ENCODE peak calls at places on chromosomes 5 and 9, in nine cellular contexts. One of them, this sample, is unnamed.
A peak's percentile ranks its signal among the peaks of the same experiment; 100 is the strongest.

GRCh38 chr5:161544350-161544765 is 2.2 kb downstream of the GABRB2 start:
- DNase-seq in hepatocyte: peak; percentile 78
- DNase-seq in NCI-H1436 treated with DMSO at 0.1 percent for 48 hours: no peak
- DNase-seq in stromal cell of bone marrow: peak; percentile 6
- DNase-seq in HEK293T: peak; percentile 50
- DNase-seq in lung microvascular endothelial cell: peak; percentile 55
- DNase-seq in A549: peak; percentile 55
- DNase-seq in NCI-H2081: peak; percentile 42
- DNase-seq in stimulated activated CD4-positive, alpha-beta T cell treated with anti-CD3 and anti-CD28 coated beads, Interleukin-4, amount 100 ng/mL, for 24 hours: no peak
- DNase-seq in this sample: peak; percentile 79

GRCh38 chr5:132464155-132464939 is 26.2 kb downstream of the IRF1 start:
- DNase-seq in hepatocyte: no peak
- DNase-seq in NCI-H1436 treated with DMSO at 0.1 percent for 48 hours: no peak
- DNase-seq in stromal cell of bone marrow: no peak
- DNase-seq in HEK293T: no peak
- DNase-seq in lung microvascular endothelial cell: peak; percentile 45
- DNase-seq in A549: no peak
- DNase-seq in NCI-H2081: no peak
- DNase-seq in stimulated activated CD4-positive, alpha-beta T cell treated with anti-CD3 and anti-CD28 coated beads, Interleukin-4, amount 100 ng/mL, for 24 hours: no peak
- DNase-seq in this sample: peak; percentile 54

GRCh38 chr9:137083418-137084004 is 3.3 kb upstream of the MAN1B1 start:
- DNase-seq in hepatocyte: peak; percentile 85
- DNase-seq in NCI-H1436 treated with DMSO at 0.1 percent for 48 hours: no peak
- DNase-seq in stromal cell of bone marrow: peak; percentile 96
- DNase-seq in HEK293T: no peak
- DNase-seq in lung microvascular endothelial cell: peak; percentile 93
- DNase-seq in A549: peak; percentile 86
- DNase-seq in NCI-H2081: no peak
- DNase-seq in stimulated activated CD4-positive, alpha-beta T cell treated with anti-CD3 and anti-CD28 coated beads, Interleukin-4, amount 100 ng/mL, for 24 hours: peak; percentile 21
- DNase-seq in this sample: peak; percentile 36

GRCh38 chr5:128637031-128637430 is 99.0 kb upstream of the FBN2 start:
- DNase-seq in hepatocyte: no peak
- DNase-seq in NCI-H1436 treated with DMSO at 0.1 percent for 48 hours: no peak
- DNase-seq in stromal cell of bone marrow: peak; percentile 72
- DNase-seq in HEK293T: no peak
- DNase-seq in lung microvascular endothelial cell: peak; percentile 18
- DNase-seq in A549: no peak
- DNase-seq in NCI-H2081: no peak
- DNase-seq in stimulated activated CD4-positive, alpha-beta T cell treated with anti-CD3 and anti-CD28 coated beads, Interleukin-4, amount 100 ng/mL, for 24 hours: no peak
- DNase-seq in this sample: no peak

GRCh38 chr5:133612021-133612860 is at the start of gene FSTL4:
- DNase-seq in hepatocyte: peak; percentile 68
- DNase-seq in NCI-H1436 treated with DMSO at 0.1 percent for 48 hours: no peak
- DNase-seq in stromal cell of bone marrow: no peak
- DNase-seq in HEK293T: peak; percentile 55
- DNase-seq in lung microvascular endothelial cell: no peak
- DNase-seq in A549: peak; percentile 18
- DNase-seq in NCI-H2081: peak; percentile 63
- DNase-seq in stimulated activated CD4-positive, alpha-beta T cell treated with anti-CD3 and anti-CD28 coated beads, Interleukin-4, amount 100 ng/mL, for 24 hours: peak; percentile 12
- DNase-seq in this sample: peak; percentile 63

GRCh38 chr9:113446323-113446740 is 17.2 kb upstream of the RGS3 start:
- DNase-seq in hepatocyte: peak; percentile 56
- DNase-seq in NCI-H1436 treated with DMSO at 0.1 percent for 48 hours: no peak
- DNase-seq in stromal cell of bone marrow: peak; percentile 37
- DNase-seq in HEK293T: peak; percentile 50
- DNase-seq in lung microvascular endothelial cell: peak; percentile 70
- DNase-seq in A549: peak; percentile 52
- DNase-seq in NCI-H2081: peak; percentile 22
- DNase-seq in stimulated activated CD4-positive, alpha-beta T cell treated with anti-CD3 and anti-CD28 coated beads, Interleukin-4, amount 100 ng/mL, for 24 hours: peak; percentile 15
- DNase-seq in this sample: peak; percentile 71

GRCh38 chr5:149356391-149356790 is 1.5 kb upstream of the PCYOX1L start:
- DNase-seq in hepatocyte: no peak
- DNase-seq in NCI-H1436 treated with DMSO at 0.1 percent for 48 hours: no peak
- DNase-seq in stromal cell of bone marrow: no peak
- DNase-seq in HEK293T: no peak
- DNase-seq in lung microvascular endothelial cell: no peak
- DNase-seq in A549: no peak
- DNase-seq in NCI-H2081: no peak
- DNase-seq in stimulated activated CD4-positive, alpha-beta T cell treated with anti-CD3 and anti-CD28 coated beads, Interleukin-4, amount 100 ng/mL, for 24 hours: peak; percentile 20
- DNase-seq in this sample: no peak

GRCh38 chr5:154712518-154713437 is 42.4 kb upstream of the LARP1 start:
- DNase-seq in hepatocyte: peak; percentile 64
- DNase-seq in NCI-H1436 treated with DMSO at 0.1 percent for 48 hours: peak; percentile 58
- DNase-seq in stromal cell of bone marrow: no peak
- DNase-seq in HEK293T: no peak
- DNase-seq in lung microvascular endothelial cell: peak; percentile 27
- DNase-seq in A549: no peak
- DNase-seq in NCI-H2081: peak; percentile 55
- DNase-seq in stimulated activated CD4-positive, alpha-beta T cell treated with anti-CD3 and anti-CD28 coated beads, Interleukin-4, amount 100 ng/mL, for 24 hours: no peak
- DNase-seq in this sample: peak; percentile 47

GRCh38 chr5:150593593-150593992 is 46.9 kb upstream of the SYNPO start:
- DNase-seq in hepatocyte: no peak
- DNase-seq in NCI-H1436 treated with DMSO at 0.1 percent for 48 hours: no peak
- DNase-seq in stromal cell of bone marrow: no peak
- DNase-seq in HEK293T: no peak
- DNase-seq in lung microvascular endothelial cell: no peak
- DNase-seq in A549: peak; percentile 14
- DNase-seq in NCI-H2081: no peak
- DNase-seq in stimulated activated CD4-positive, alpha-beta T cell treated with anti-CD3 and anti-CD28 coated beads, Interleukin-4, amount 100 ng/mL, for 24 hours: no peak
- DNase-seq in this sample: no peak

GRCh38 chr5:145554399-145554798 is 280.7 kb downstream of the PRELID2 start:
- DNase-seq in hepatocyte: peak; percentile 8
- DNase-seq in NCI-H1436 treated with DMSO at 0.1 percent for 48 hours: no peak
- DNase-seq in stromal cell of bone marrow: peak; percentile 33
- DNase-seq in HEK293T: no peak
- DNase-seq in lung microvascular endothelial cell: peak; percentile 40
- DNase-seq in A549: no peak
- DNase-seq in NCI-H2081: no peak
- DNase-seq in stimulated activated CD4-positive, alpha-beta T cell treated with anti-CD3 and anti-CD28 coated beads, Interleukin-4, amount 100 ng/mL, for 24 hours: no peak
- DNase-seq in this sample: no peak

GRCh38 chr5:103891151-103891550 is 328.6 kb upstream of the NUDT12 start:
- DNase-seq in hepatocyte: no peak
- DNase-seq in NCI-H1436 treated with DMSO at 0.1 percent for 48 hours: no peak
- DNase-seq in stromal cell of bone marrow: peak; percentile 8
- DNase-seq in HEK293T: no peak
- DNase-seq in lung microvascular endothelial cell: no peak
- DNase-seq in A549: no peak
- DNase-seq in NCI-H2081: no peak
- DNase-seq in stimulated activated CD4-positive, alpha-beta T cell treated with anti-CD3 and anti-CD28 coated beads, Interleukin-4, amount 100 ng/mL, for 24 hours: no peak
- DNase-seq in this sample: no peak

GRCh38 chr5:77892061-77893010 is 116.2 kb upstream of the TBCA start:
- DNase-seq in hepatocyte: no peak
- DNase-seq in NCI-H1436 treated with DMSO at 0.1 percent for 48 hours: no peak
- DNase-seq in stromal cell of bone marrow: no peak
- DNase-seq in HEK293T: no peak
- DNase-seq in lung microvascular endothelial cell: no peak
- DNase-seq in A549: no peak
- DNase-seq in NCI-H2081: no peak
- DNase-seq in stimulated activated CD4-positive, alpha-beta T cell treated with anti-CD3 and anti-CD28 coated beads, Interleukin-4, amount 100 ng/mL, for 24 hours: no peak
- DNase-seq in this sample: no peak

GRCh38 chr9:104091028-104091590 is 3.0 kb upstream of the SMC2 start:
- DNase-seq in hepatocyte: no peak
- DNase-seq in NCI-H1436 treated with DMSO at 0.1 percent for 48 hours: no peak
- DNase-seq in stromal cell of bone marrow: no peak
- DNase-seq in HEK293T: no peak
- DNase-seq in lung microvascular endothelial cell: peak; percentile 29
- DNase-seq in A549: no peak
- DNase-seq in NCI-H2081: peak; percentile 83
- DNase-seq in stimulated activated CD4-positive, alpha-beta T cell treated with anti-CD3 and anti-CD28 coated beads, Interleukin-4, amount 100 ng/mL, for 24 hours: no peak
- DNase-seq in this sample: peak; percentile 18

GRCh38 chr5:82334856-82335255 is 56.7 kb upstream of the RPS23 start:
- DNase-seq in hepatocyte: peak; percentile 28
- DNase-seq in NCI-H1436 treated with DMSO at 0.1 percent for 48 hours: no peak
- DNase-seq in stromal cell of bone marrow: peak; percentile 84
- DNase-seq in HEK293T: no peak
- DNase-seq in lung microvascular endothelial cell: no peak
- DNase-seq in A549: no peak
- DNase-seq in NCI-H2081: no peak
- DNase-seq in stimulated activated CD4-positive, alpha-beta T cell treated with anti-CD3 and anti-CD28 coated beads, Interleukin-4, amount 100 ng/mL, for 24 hours: no peak
- DNase-seq in this sample: no peak

GRCh38 chr5:65190328-65191053 is 291.2 kb downstream of the ADAMTS6 start:
- DNase-seq in hepatocyte: no peak
- DNase-seq in NCI-H1436 treated with DMSO at 0.1 percent for 48 hours: no peak
- DNase-seq in stromal cell of bone marrow: peak; percentile 90
- DNase-seq in HEK293T: no peak
- DNase-seq in lung microvascular endothelial cell: peak; percentile 65
- DNase-seq in A549: no peak
- DNase-seq in NCI-H2081: no peak
- DNase-seq in stimulated activated CD4-positive, alpha-beta T cell treated with anti-CD3 and anti-CD28 coated beads, Interleukin-4, amount 100 ng/mL, for 24 hours: peak; percentile 7
- DNase-seq in this sample: no peak

GRCh38 chr5:142065273-142065672 is 43.3 kb upstream of the NDFIP1 start:
- DNase-seq in hepatocyte: peak; percentile 51
- DNase-seq in NCI-H1436 treated with DMSO at 0.1 percent for 48 hours: no peak
- DNase-seq in stromal cell of bone marrow: no peak
- DNase-seq in HEK293T: no peak
- DNase-seq in lung microvascular endothelial cell: no peak
- DNase-seq in A549: no peak
- DNase-seq in NCI-H2081: no peak
- DNase-seq in stimulated activated CD4-positive, alpha-beta T cell treated with anti-CD3 and anti-CD28 coated beads, Interleukin-4, amount 100 ng/mL, for 24 hours: no peak
- DNase-seq in this sample: peak; percentile 62

GRCh38 chr9:115642285-115642684 is 511.3 kb upstream of the PAPPA start:
- DNase-seq in hepatocyte: no peak
- DNase-seq in NCI-H1436 treated with DMSO at 0.1 percent for 48 hours: no peak
- DNase-seq in stromal cell of bone marrow: no peak
- DNase-seq in HEK293T: no peak
- DNase-seq in lung microvascular endothelial cell: no peak
- DNase-seq in A549: no peak
- DNase-seq in NCI-H2081: no peak
- DNase-seq in stimulated activated CD4-positive, alpha-beta T cell treated with anti-CD3 and anti-CD28 coated beads, Interleukin-4, amount 100 ng/mL, for 24 hours: no peak
- DNase-seq in this sample: no peak

GRCh38 chr9:89481161-89481915 is 16.6 kb downstream of the SEMA4D start:
- DNase-seq in hepatocyte: no peak
- DNase-seq in NCI-H1436 treated with DMSO at 0.1 percent for 48 hours: no peak
- DNase-seq in stromal cell of bone marrow: no peak
- DNase-seq in HEK293T: no peak
- DNase-seq in lung microvascular endothelial cell: no peak
- DNase-seq in A549: no peak
- DNase-seq in NCI-H2081: no peak
- DNase-seq in stimulated activated CD4-positive, alpha-beta T cell treated with anti-CD3 and anti-CD28 coated beads, Interleukin-4, amount 100 ng/mL, for 24 hours: no peak
- DNase-seq in this sample: no peak

GRCh38 chr5:136521696-136522095 is 156.4 kb upstream of the TRPC7 start:
- DNase-seq in hepatocyte: no peak
- DNase-seq in NCI-H1436 treated with DMSO at 0.1 percent for 48 hours: no peak
- DNase-seq in stromal cell of bone marrow: no peak
- DNase-seq in HEK293T: no peak
- DNase-seq in lung microvascular endothelial cell: no peak
- DNase-seq in A549: no peak
- DNase-seq in NCI-H2081: no peak
- DNase-seq in stimulated activated CD4-positive, alpha-beta T cell treated with anti-CD3 and anti-CD28 coated beads, Interleukin-4, amount 100 ng/mL, for 24 hours: no peak
- DNase-seq in this sample: no peak

GRCh38 chr5:19555876-19556275 is 432.1 kb downstream of the CDH18 start:
- DNase-seq in hepatocyte: no peak
- DNase-seq in NCI-H1436 treated with DMSO at 0.1 percent for 48 hours: no peak
- DNase-seq in stromal cell of bone marrow: no peak
- DNase-seq in HEK293T: no peak
- DNase-seq in lung microvascular endothelial cell: no peak
- DNase-seq in A549: no peak
- DNase-seq in NCI-H2081: no peak
- DNase-seq in stimulated activated CD4-positive, alpha-beta T cell treated with anti-CD3 and anti-CD28 coated beads, Interleukin-4, amount 100 ng/mL, for 24 hours: no peak
- DNase-seq in this sample: no peak

GRCh38 chr9:24045150-24045549 is 219.1 kb upstream of the ELAVL2 start:
- DNase-seq in hepatocyte: no peak
- DNase-seq in NCI-H1436 treated with DMSO at 0.1 percent for 48 hours: no peak
- DNase-seq in stromal cell of bone marrow: no peak
- DNase-seq in HEK293T: no peak
- DNase-seq in lung microvascular endothelial cell: no peak
- DNase-seq in A549: no peak
- DNase-seq in NCI-H2081: no peak
- DNase-seq in stimulated activated CD4-positive, alpha-beta T cell treated with anti-CD3 and anti-CD28 coated beads, Interleukin-4, amount 100 ng/mL, for 24 hours: no peak
- DNase-seq in this sample: no peak

GRCh38 chr9:135526730-135527571 is 5.7 kb downstream of the LCN1 start:
- DNase-seq in hepatocyte: no peak
- DNase-seq in NCI-H1436 treated with DMSO at 0.1 percent for 48 hours: no peak
- DNase-seq in stromal cell of bone marrow: no peak
- DNase-seq in HEK293T: no peak
- DNase-seq in lung microvascular endothelial cell: no peak
- DNase-seq in A549: peak; percentile 27
- DNase-seq in NCI-H2081: no peak
- DNase-seq in stimulated activated CD4-positive, alpha-beta T cell treated with anti-CD3 and anti-CD28 coated beads, Interleukin-4, amount 100 ng/mL, for 24 hours: no peak
- DNase-seq in this sample: no peak

GRCh38 chr9:129739432-129739831 is 13.4 kb downstream of the PTGES start:
- DNase-seq in hepatocyte: no peak
- DNase-seq in NCI-H1436 treated with DMSO at 0.1 percent for 48 hours: no peak
- DNase-seq in stromal cell of bone marrow: no peak
- DNase-seq in HEK293T: no peak
- DNase-seq in lung microvascular endothelial cell: no peak
- DNase-seq in A549: no peak
- DNase-seq in NCI-H2081: no peak
- DNase-seq in stimulated activated CD4-positive, alpha-beta T cell treated with anti-CD3 and anti-CD28 coated beads, Interleukin-4, amount 100 ng/mL, for 24 hours: no peak
- DNase-seq in this sample: no peak

GRCh38 chr9:93159601-93160418 is 24.1 kb upstream of the WNK2 start:
- DNase-seq in hepatocyte: peak; percentile 91
- DNase-seq in NCI-H1436 treated with DMSO at 0.1 percent for 48 hours: no peak
- DNase-seq in stromal cell of bone marrow: peak; percentile 50
- DNase-seq in HEK293T: peak; percentile 91
- DNase-seq in lung microvascular endothelial cell: peak; percentile 72
- DNase-seq in A549: peak; percentile 81
- DNase-seq in NCI-H2081: peak; percentile 71
- DNase-seq in stimulated activated CD4-positive, alpha-beta T cell treated with anti-CD3 and anti-CD28 coated beads, Interleukin-4, amount 100 ng/mL, for 24 hours: peak; percentile 74
- DNase-seq in this sample: peak; percentile 95

GRCh38 chr5:172731286-172732073 is 39.5 kb downstream of the DUSP1 start:
- DNase-seq in hepatocyte: peak; percentile 81
- DNase-seq in NCI-H1436 treated with DMSO at 0.1 percent for 48 hours: no peak
- DNase-seq in stromal cell of bone marrow: no peak
- DNase-seq in HEK293T: no peak
- DNase-seq in lung microvascular endothelial cell: peak; percentile 33
- DNase-seq in A549: peak; percentile 63
- DNase-seq in NCI-H2081: no peak
- DNase-seq in stimulated activated CD4-positive, alpha-beta T cell treated with anti-CD3 and anti-CD28 coated beads, Interleukin-4, amount 100 ng/mL, for 24 hours: no peak
- DNase-seq in this sample: no peak